ENCODE peak calls at places on chromosomes 1 and 21, in six cellular contexts. One of them, this sample, is unnamed.
A peak's percentile ranks its signal among the peaks of the same experiment; 100 is the strongest.

GRCh38 chr1:66271216-66271903 is 262.6 kb upstream of the SGIP1 start:
- DNase-seq in RWPE2: peak; percentile 79
- DNase-seq in neural crest cell: peak; percentile 37
- DNase-seq in ascending aorta: peak; percentile 92
- DNase-seq in RWPE1: peak; percentile 87
- DNase-seq in transverse colon: peak; percentile 73
- DNase-seq in this sample: peak; percentile 53

GRCh38 chr21:31660134-31660565 is 657 bp downstream of the SOD1 start:
- DNase-seq in RWPE2: no peak
- DNase-seq in neural crest cell: peak; percentile 34
- DNase-seq in ascending aorta: no peak
- DNase-seq in RWPE1: peak; percentile 36
- DNase-seq in transverse colon: peak; percentile 61
- DNase-seq in this sample: peak; percentile 49

GRCh38 chr1:200042437-200043329 is 15.2 kb downstream of the NR5A2 start:
- DNase-seq in RWPE2: no peak
- DNase-seq in neural crest cell: no peak
- DNase-seq in ascending aorta: no peak
- DNase-seq in RWPE1: no peak
- DNase-seq in transverse colon: peak; percentile 70
- DNase-seq in this sample: peak; percentile 49

GRCh38 chr1:213539464-213539863 is 448.3 kb upstream of the PROX1 start:
- DNase-seq in RWPE2: no peak
- DNase-seq in neural crest cell: no peak
- DNase-seq in ascending aorta: no peak
- DNase-seq in RWPE1: no peak
- DNase-seq in transverse colon: no peak
- DNase-seq in this sample: no peak

GRCh38 chr1:228972576-228972975 is 237.3 kb downstream of the RHOU start:
- DNase-seq in RWPE2: no peak
- DNase-seq in neural crest cell: no peak
- DNase-seq in ascending aorta: peak; percentile 22
- DNase-seq in RWPE1: no peak
- DNase-seq in transverse colon: no peak
- DNase-seq in this sample: no peak

GRCh38 chr1:159172599-159173291 is 1.3 kb downstream of the CADM3 start:
- DNase-seq in RWPE2: no peak
- DNase-seq in neural crest cell: no peak
- DNase-seq in ascending aorta: no peak
- DNase-seq in RWPE1: peak; percentile 42
- DNase-seq in transverse colon: no peak
- DNase-seq in this sample: no peak

GRCh38 chr1:204130989-204131892 is 20.6 kb downstream of the ETNK2 start:
- DNase-seq in RWPE2: peak; percentile 82
- DNase-seq in neural crest cell: no peak
- DNase-seq in ascending aorta: no peak
- DNase-seq in RWPE1: peak; percentile 96
- DNase-seq in transverse colon: no peak
- DNase-seq in this sample: no peak

GRCh38 chr1:59619576-59619975 is 195.2 kb upstream of the HOOK1 start:
- DNase-seq in RWPE2: no peak
- DNase-seq in neural crest cell: no peak
- DNase-seq in ascending aorta: no peak
- DNase-seq in RWPE1: no peak
- DNase-seq in transverse colon: no peak
- DNase-seq in this sample: no peak

GRCh38 chr1:203555484-203556046 is 61.6 kb downstream of the OPTC start:
- DNase-seq in RWPE2: no peak
- DNase-seq in neural crest cell: no peak
- DNase-seq in ascending aorta: no peak
- DNase-seq in RWPE1: no peak
- DNase-seq in transverse colon: no peak
- DNase-seq in this sample: no peak

GRCh38 chr1:62084304-62084905 is 110.2 kb upstream of the L1TD1 start:
- DNase-seq in RWPE2: no peak
- DNase-seq in neural crest cell: no peak
- DNase-seq in ascending aorta: no peak
- DNase-seq in RWPE1: no peak
- DNase-seq in transverse colon: no peak
- DNase-seq in this sample: no peak

GRCh38 chr1:165712764-165713163 is 14.4 kb upstream of the ALDH9A1 start:
- DNase-seq in RWPE2: no peak
- DNase-seq in neural crest cell: no peak
- DNase-seq in ascending aorta: no peak
- DNase-seq in RWPE1: no peak
- DNase-seq in transverse colon: no peak
- DNase-seq in this sample: no peak

GRCh38 chr1:165717918-165718515 is 19.7 kb upstream of the ALDH9A1 start:
- DNase-seq in RWPE2: no peak
- DNase-seq in neural crest cell: peak; percentile 32
- DNase-seq in ascending aorta: no peak
- DNase-seq in RWPE1: peak; percentile 60
- DNase-seq in transverse colon: peak; percentile 60
- DNase-seq in this sample: peak; percentile 62
- TF ChIP-seq CTCF in RWPE2: peak; percentile 88
- TF ChIP-seq CTCF in neural crest cell: peak; percentile 77
- TF ChIP-seq CTCF in ascending aorta: peak; percentile 54
- TF ChIP-seq CTCF in RWPE1: peak; percentile 80
- TF ChIP-seq CTCF in transverse colon: peak; percentile 70
- TF ChIP-seq CTCF in this sample: peak; percentile 56

GRCh38 chr1:201825245-201825644 is 3.7 kb upstream of the IPO9 start:
- DNase-seq in RWPE2: no peak
- DNase-seq in neural crest cell: no peak
- DNase-seq in ascending aorta: no peak
- DNase-seq in RWPE1: no peak
- DNase-seq in transverse colon: no peak
- DNase-seq in this sample: no peak
- TF ChIP-seq CTCF in RWPE2: no peak
- TF ChIP-seq CTCF in neural crest cell: no peak
- TF ChIP-seq CTCF in ascending aorta: no peak
- TF ChIP-seq CTCF in RWPE1: no peak
- TF ChIP-seq CTCF in transverse colon: no peak
- TF ChIP-seq CTCF in this sample: no peak

GRCh38 chr1:180237850-180238476 is 7.9 kb downstream of the LHX4 start:
- DNase-seq in RWPE2: no peak
- DNase-seq in neural crest cell: no peak
- DNase-seq in ascending aorta: no peak
- DNase-seq in RWPE1: no peak
- DNase-seq in transverse colon: no peak
- DNase-seq in this sample: no peak
- TF ChIP-seq CTCF in RWPE2: no peak
- TF ChIP-seq CTCF in neural crest cell: no peak
- TF ChIP-seq CTCF in ascending aorta: no peak
- TF ChIP-seq CTCF in RWPE1: no peak
- TF ChIP-seq CTCF in transverse colon: no peak
- TF ChIP-seq CTCF in this sample: no peak

DNA sequence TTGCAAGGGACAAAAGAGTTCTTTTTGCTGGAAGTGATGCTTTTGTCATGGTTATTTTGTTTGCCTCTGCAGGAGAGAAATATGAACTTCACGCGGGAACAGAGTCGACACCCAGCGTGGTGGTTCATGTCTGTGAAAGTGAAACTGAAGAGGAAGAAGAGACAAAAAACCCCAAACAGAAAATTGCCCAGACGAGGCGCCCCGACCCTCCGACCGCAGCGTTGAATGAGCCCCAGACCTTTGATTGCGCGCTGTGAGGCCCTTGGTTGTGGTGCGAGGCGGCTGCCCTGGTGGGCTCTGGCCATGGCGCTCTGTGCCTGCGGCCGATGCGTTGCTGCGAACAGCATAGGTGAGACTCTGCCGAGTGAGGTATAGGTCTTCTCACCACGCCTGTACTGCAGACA is 20.9 kb upstream of the NCMAP start:
- DNase-seq in RWPE2: no peak
- DNase-seq in neural crest cell: no peak
- DNase-seq in ascending aorta: no peak
- DNase-seq in RWPE1: no peak
- DNase-seq in transverse colon: peak; percentile 54
- DNase-seq in this sample: no peak
- TF ChIP-seq CTCF in RWPE2: no peak
- TF ChIP-seq CTCF in neural crest cell: no peak
- TF ChIP-seq CTCF in ascending aorta: no peak
- TF ChIP-seq CTCF in RWPE1: no peak
- TF ChIP-seq CTCF in transverse colon: no peak
- TF ChIP-seq CTCF in this sample: no peak

GRCh38 chr1:173954179-173954578 is 37.1 kb upstream of the SERPINC1 start:
- DNase-seq in RWPE2: no peak
- DNase-seq in neural crest cell: no peak
- DNase-seq in ascending aorta: no peak
- DNase-seq in RWPE1: no peak
- DNase-seq in transverse colon: no peak
- DNase-seq in this sample: no peak
- TF ChIP-seq CTCF in RWPE2: no peak
- TF ChIP-seq CTCF in neural crest cell: no peak
- TF ChIP-seq CTCF in ascending aorta: no peak
- TF ChIP-seq CTCF in RWPE1: no peak
- TF ChIP-seq CTCF in transverse colon: no peak
- TF ChIP-seq CTCF in this sample: no peak

GRCh38 chr1:172778461-172779455 is 119.9 kb downstream of the FASLG start:
- DNase-seq in RWPE2: no peak
- DNase-seq in neural crest cell: no peak
- DNase-seq in ascending aorta: no peak
- DNase-seq in RWPE1: no peak
- DNase-seq in transverse colon: no peak
- DNase-seq in this sample: no peak
- TF ChIP-seq CTCF in RWPE2: peak; percentile 14
- TF ChIP-seq CTCF in neural crest cell: peak; percentile 24
- TF ChIP-seq CTCF in ascending aorta: no peak
- TF ChIP-seq CTCF in RWPE1: no peak
- TF ChIP-seq CTCF in transverse colon: no peak
- TF ChIP-seq CTCF in this sample: no peak

GRCh38 chr1:19439464-19440171 is 45.7 kb downstream of the CAPZB start:
- DNase-seq in RWPE2: no peak
- DNase-seq in neural crest cell: no peak
- DNase-seq in ascending aorta: no peak
- DNase-seq in RWPE1: no peak
- DNase-seq in transverse colon: no peak
- DNase-seq in this sample: no peak
- TF ChIP-seq CTCF in RWPE2: peak; percentile 7
- TF ChIP-seq CTCF in neural crest cell: no peak
- TF ChIP-seq CTCF in ascending aorta: peak; percentile 27
- TF ChIP-seq CTCF in RWPE1: no peak
- TF ChIP-seq CTCF in transverse colon: no peak
- TF ChIP-seq CTCF in this sample: no peak

GRCh38 chr1:232949636-232950196 is 695 bp upstream of the NTPCR start:
- DNase-seq in RWPE2: no peak
- DNase-seq in neural crest cell: no peak
- DNase-seq in ascending aorta: no peak
- DNase-seq in RWPE1: no peak
- DNase-seq in transverse colon: no peak
- DNase-seq in this sample: no peak

GRCh38 chr1:232952514-232953175 is 2.2 kb downstream of the NTPCR start:
- DNase-seq in RWPE2: no peak
- DNase-seq in neural crest cell: peak; percentile 27
- DNase-seq in ascending aorta: no peak
- DNase-seq in RWPE1: peak; percentile 93
- DNase-seq in transverse colon: peak; percentile 67
- DNase-seq in this sample: peak; percentile 52

GRCh38 chr1:232951605-232952004 is 1.2 kb downstream of the NTPCR start:
- DNase-seq in RWPE2: no peak
- DNase-seq in neural crest cell: no peak
- DNase-seq in ascending aorta: no peak
- DNase-seq in RWPE1: peak; percentile 0
- DNase-seq in transverse colon: no peak
- DNase-seq in this sample: no peak

GRCh38 chr1:232950919-232951579 is 638 bp downstream of the NTPCR start:
- DNase-seq in RWPE2: no peak
- DNase-seq in neural crest cell: no peak
- DNase-seq in ascending aorta: no peak
- DNase-seq in RWPE1: peak; percentile 36
- DNase-seq in transverse colon: peak; percentile 39
- DNase-seq in this sample: peak; percentile 13

DNA sequence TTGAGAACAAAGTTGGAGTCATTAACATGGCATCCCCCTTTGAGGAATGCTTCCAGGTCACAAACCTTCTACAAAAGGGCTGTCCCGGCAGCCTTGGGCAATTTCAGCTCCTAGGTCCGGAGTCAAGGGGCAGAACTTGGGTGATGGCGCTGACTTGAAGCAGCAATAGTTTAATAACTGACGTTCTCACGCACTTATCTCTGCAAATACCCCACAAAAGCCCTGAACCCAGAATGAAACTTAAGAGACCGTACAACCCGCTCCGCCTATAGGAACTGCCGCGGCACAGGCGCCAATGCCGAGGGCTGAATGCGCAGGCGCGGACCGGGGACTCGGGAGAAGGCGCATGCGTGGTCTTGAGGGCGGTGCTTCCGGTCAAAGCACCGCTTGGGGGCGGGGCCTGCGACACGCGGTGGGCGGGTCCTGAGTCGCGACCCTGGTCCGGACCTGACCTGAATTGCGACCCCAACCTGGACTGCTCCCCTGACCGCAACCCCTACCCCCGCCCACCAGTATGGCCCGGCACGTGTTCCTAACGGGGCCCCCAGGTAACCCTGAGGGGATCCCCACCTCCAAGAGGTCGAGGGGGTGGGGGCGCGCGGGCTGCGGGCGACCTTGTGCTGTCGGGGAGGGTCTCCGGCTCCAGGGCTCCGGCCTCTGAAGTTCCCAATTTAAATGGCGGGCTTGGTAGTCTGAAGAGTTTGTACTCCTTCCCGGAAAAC is at the start of gene NTPCR:
- DNase-seq in RWPE2: peak; percentile 83
- DNase-seq in neural crest cell: peak; percentile 99
- DNase-seq in ascending aorta: peak; percentile 95
- DNase-seq in RWPE1: peak; percentile 98
- DNase-seq in transverse colon: peak; percentile 97
- DNase-seq in this sample: peak; percentile 98
- TF ChIP-seq CTCF in RWPE2: no peak
- TF ChIP-seq CTCF in neural crest cell: no peak
- TF ChIP-seq CTCF in ascending aorta: peak; percentile 8
- TF ChIP-seq CTCF in RWPE1: no peak
- TF ChIP-seq CTCF in transverse colon: peak; percentile 19
- TF ChIP-seq CTCF in this sample: no peak

GRCh38 chr1:89201489-89201794 is 2.7 kb upstream of the GBP4 start:
- DNase-seq in RWPE2: no peak
- DNase-seq in neural crest cell: no peak
- DNase-seq in ascending aorta: no peak
- DNase-seq in RWPE1: no peak
- DNase-seq in transverse colon: no peak
- DNase-seq in this sample: no peak
- TF ChIP-seq CTCF in RWPE2: no peak
- TF ChIP-seq CTCF in neural crest cell: no peak
- TF ChIP-seq CTCF in ascending aorta: no peak
- TF ChIP-seq CTCF in RWPE1: no peak
- TF ChIP-seq CTCF in transverse colon: no peak
- TF ChIP-seq CTCF in this sample: no peak